ENCODE peak calls at places on chromosomes 5 and 9, in four cellular contexts. O is heart left ventricle, D is stomach, T is A549. X is an unnamed sample.

GRCh38 chr5:66814146-66814991 is 218.2 kb downstream of the MAST4 start:
- DNase-seq in O (no peak), D (no peak), T (peak), X (no peak)

GRCh38 chr5:8843766-8844165 is 702.1 kb downstream of the SEMA5A start:
- DNase-seq in O (no peak), D (no peak), T (no peak), X (no peak)

GRCh38 chr5:159496773-159497172 is 166.5 kb upstream of the IL12B start:
- DNase-seq in O (no peak), D (no peak), T (no peak), X (no peak)

GRCh38 chr9:118303216-118303615 is 599.0 kb downstream of the TLR4 start:
- DNase-seq in O (no peak), D (no peak), T (no peak), X (no peak)

GRCh38 chr9:2157277-2158105 is 142.3 kb downstream of the SMARCA2 start:
- DNase-seq in O (no peak), D (peak), T (peak), X (no peak)

GRCh38 chr9:3343671-3344070 is 182.1 kb downstream of the RFX3 start:
- DNase-seq in O (no peak), D (no peak), T (no peak), X (no peak)

GRCh38 chr9:88776717-88777497 is 214.4 kb upstream of the S1PR3 start:
- DNase-seq in O (no peak), D (no peak), T (peak), X (no peak)

GRCh38 chr9:110472111-110472510 is 107.4 kb downstream of the SVEP1 start:
- DNase-seq in O (no peak), D (no peak), T (no peak), X (no peak)

GRCh38 chr5:36029914-36030313 is 36.8 kb downstream of the UGT3A2 start:
- DNase-seq in O (no peak), D (no peak), T (no peak), X (no peak)

GRCh38 chr5:176679365-176680225 is 32.3 kb downstream of the TSPAN17 start:
- DNase-seq in O (no peak), D (no peak), T (no peak), X (no peak)

GRCh38 chr9:23537192-23538059 is 288.6 kb downstream of the ELAVL2 start:
- DNase-seq in O (no peak), D (no peak), T (no peak), X (no peak)

GRCh38 chr9:92146610-92147009 is 31.4 kb upstream of the SPTLC1 start:
- DNase-seq in O (no peak), D (no peak), T (no peak), X (no peak)
- TF ChIP-seq POLR2A in O (no peak), D (no peak), T (no peak), X (no peak)

GRCh38 chr9:37371565-37372464 is 50.7 kb upstream of the GRHPR start:
- DNase-seq in O (no peak), D (no peak), T (no peak), X (no peak)

GRCh38 chr9:37372839-37373238 is 49.7 kb upstream of the GRHPR start:
- DNase-seq in O (no peak), D (no peak), T (no peak), X (no peak)

GRCh38 chr9:37370282-37370681 is 52.2 kb upstream of the GRHPR start:
- DNase-seq in O (no peak), D (no peak), T (no peak), X (no peak)

GRCh38 chr9:37370968-37371563 is 51.4 kb upstream of the GRHPR start:
- DNase-seq in O (no peak), D (no peak), T (no peak), X (no peak)

DNA sequence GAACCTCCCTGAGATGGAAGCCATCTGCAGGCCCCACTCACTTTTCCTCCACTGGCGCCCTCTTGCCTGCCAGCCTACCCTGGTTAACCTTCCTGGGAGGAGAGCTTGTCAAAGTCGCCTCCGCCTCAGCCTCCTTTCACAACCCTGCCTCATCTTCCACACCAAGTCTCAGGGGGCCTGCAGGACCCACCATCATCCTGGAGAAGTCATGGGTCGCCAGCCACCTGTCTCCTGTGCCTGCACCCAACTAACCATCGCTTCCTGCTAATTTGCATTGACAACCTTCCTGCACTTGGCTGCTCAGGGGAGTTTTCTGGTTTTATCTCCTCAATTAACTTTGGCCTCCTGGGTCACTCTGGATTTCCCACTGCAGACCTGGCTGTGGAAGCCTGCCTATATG is 52.8 kb upstream of the GRHPR start:
- DNase-seq in O (no peak), D (no peak), T (no peak), X (no peak)
- H3K27ac ChIP-seq in O (no peak), D (no peak), T (no peak), X (no peak)

DNA sequence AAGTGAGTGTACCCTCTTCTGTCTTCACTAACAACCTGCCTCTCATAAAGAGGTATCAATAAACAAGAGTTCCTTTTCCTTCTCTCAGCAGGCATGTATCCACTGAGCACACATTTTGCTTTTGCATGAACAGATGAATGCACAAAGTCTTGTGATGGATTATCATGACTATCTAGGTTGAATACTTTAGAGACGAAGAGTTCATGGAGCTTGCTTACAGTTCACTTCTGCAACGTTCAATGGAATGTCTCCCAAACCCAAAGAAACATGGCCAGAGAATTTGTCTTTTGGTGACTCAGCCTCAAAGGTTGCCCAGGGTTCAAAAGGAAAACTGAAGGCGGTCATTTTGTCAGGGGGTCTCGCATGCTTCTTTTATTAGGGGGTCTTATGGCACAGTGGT is 55.4 kb downstream of the BRINP1 start:
- DNase-seq in O (no peak), D (no peak), T (no peak), X (no peak)
- TF ChIP-seq POLR2A in O (no peak), D (no peak), T (no peak), X (no peak)

GRCh38 chr9:124791106-124791505 is 14.2 kb downstream of the OLFML2A start:
- DNase-seq in O (peak), D (no peak), T (no peak), X (no peak)
- H3K27ac ChIP-seq in O (no peak), D (no peak), T (no peak), X (no peak)

GRCh38 chr5:102858221-102858620 is 103.1 kb downstream of the PAM start:
- DNase-seq in O (no peak), D (no peak), T (no peak), X (no peak)
- TF ChIP-seq POLR2A in O (no peak), D (no peak), T (no peak), X (no peak)

X was measured in suprapubic skin.